ENCODE peak calls at places on chromosomes 6 and 20, in eight cellular contexts. K is GM23338, F is GM12878, H is upper lobe of left lung, S is Panc1, P is HepG2, A is K562, O is HCT116. E is an unnamed sample. For H3K4me1, the result is how much of the 10 kb centered on the place peaks cover.

GRCh38 chr6:28943557-28944411 is 20.0 kb upstream of the TRIM27 start:
- ATAC-seq in K (peak), F (peak), H (peak), S (peak), P (peak), A (peak), O (peak), E (peak)

GRCh38 chr6:134830945-134831344 is 119.0 kb downstream of the ALDH8A1 start:
- ATAC-seq in K (no peak), F (no peak), H (no peak), S (no peak), P (peak), A (no peak), O (no peak), E (no peak)

GRCh38 chr20:24756292-24757025 is 192.6 kb upstream of the CST7 start:
- ATAC-seq in K (no peak), F (no peak), H (no peak), S (no peak), P (no peak), A (no peak), O (no peak), E (no peak)

GRCh38 chr6:82506526-82506925 is 142.9 kb downstream of the TPBG start:
- ATAC-seq in K (peak), F (peak), H (no peak), S (no peak), P (no peak), A (no peak), O (no peak), E (no peak)

GRCh38 chr6:111096246-111096645 is 8.9 kb downstream of the SLC16A10 start:
- ATAC-seq in K (no peak), F (peak), H (peak), S (no peak), P (no peak), A (no peak), O (peak), E (no peak)

GRCh38 chr6:24888967-24889366 is 46.8 kb downstream of the RIPOR2 start:
- ATAC-seq in K (peak), F (no peak), H (no peak), S (no peak), P (no peak), A (no peak), O (no peak), E (no peak)

GRCh38 chr20:19211661-19212523 is 550 bp upstream of the SLC24A3 start:
- ATAC-seq in K (peak), F (no peak), H (peak), S (peak), P (peak), A (no peak), O (no peak), E (peak)

GRCh38 chr6:168242111-168242510 is 77.5 kb downstream of the DACT2 start:
- ATAC-seq in K (no peak), F (no peak), H (no peak), S (no peak), P (no peak), A (no peak), O (no peak), E (peak)

GRCh38 chr6:138099832-138100231 is 7.4 kb downstream of the PERP start:
- ATAC-seq in K (no peak), F (no peak), H (no peak), S (no peak), P (no peak), A (no peak), O (no peak), E (no peak)

GRCh38 chr20:51156041-51156795 is 133.3 kb upstream of the KCNG1 start:
- ATAC-seq in K (no peak), F (no peak), H (peak), S (no peak), P (no peak), A (no peak), O (no peak), E (peak)

GRCh38 chr20:57429579-57430202 is 38.5 kb downstream of the RBM38 start:
- ATAC-seq in K (no peak), F (peak), H (peak), S (no peak), P (peak), A (no peak), O (peak), E (no peak)

GRCh38 chr6:6152060-6152459 is 145.3 kb upstream of the NRN1 start:
- ATAC-seq in K (no peak), F (no peak), H (no peak), S (no peak), P (no peak), A (no peak), O (no peak), E (no peak)

GRCh38 chr6:28353356-28353755 is 3.6 kb downstream of the ZKSCAN3 start:
- ATAC-seq in K (no peak), F (no peak), H (no peak), S (no peak), P (no peak), A (no peak), O (no peak), E (no peak)

GRCh38 chr6:110341671-110342304 is 16.4 kb downstream of the METTL24 start:
- ATAC-seq in K (peak), F (peak), H (no peak), S (peak), P (peak), A (peak), O (peak), E (no peak)

GRCh38 chr6:109794201-109794926 is 103.3 kb downstream of the FIG4 start:
- ATAC-seq in K (no peak), F (peak), H (peak), S (peak), P (no peak), A (no peak), O (peak), E (no peak)

GRCh38 chr6:140980265-140980887 is 1152.3 kb upstream of the GJE1 start:
- ATAC-seq in K (no peak), F (no peak), H (no peak), S (no peak), P (no peak), A (no peak), O (no peak), E (peak)

GRCh38 chr6:140043357-140043756 is 668.9 kb upstream of the CITED2 start:
- ATAC-seq in K (no peak), F (no peak), H (peak), S (peak), P (no peak), A (no peak), O (peak), E (peak)

GRCh38 chr6:137949686-137950390 is 82.8 kb downstream of the TNFAIP3 start:
- ATAC-seq in K (no peak), F (peak), H (no peak), S (no peak), P (no peak), A (no peak), O (no peak), E (no peak)

GRCh38 chr6:24994812-24995211 is 59.1 kb upstream of the RIPOR2 start:
- ATAC-seq in K (no peak), F (no peak), H (no peak), S (no peak), P (no peak), A (no peak), O (no peak), E (no peak)

GRCh38 chr6:53250761-53251672 is 97.7 kb downstream of the ELOVL5 start:
- ATAC-seq in K (no peak), F (no peak), H (no peak), S (no peak), P (no peak), A (no peak), O (no peak), E (no peak)

GRCh38 chr6:11230158-11231107 is 2.0 kb downstream of the NEDD9 start:
- ATAC-seq in K (no peak), F (no peak), H (no peak), S (no peak), P (no peak), A (no peak), O (no peak), E (no peak)

GRCh38 chr6:134174790-134175531 is 122.5 kb upstream of the SLC2A12 start:
- ATAC-seq in K (peak), F (peak), H (peak), S (peak), P (peak), A (peak), O (peak), E (peak)

GRCh38 chr6:30885481-30885998 is 1.2 kb downstream of the DDR1 start:
- ATAC-seq in K (no peak), F (peak), H (peak), S (peak), P (peak), A (peak), O (peak), E (no peak)
- H3K4me1 ChIP-seq in K (under half), F (under half), H (under half), S (under half), P (half or more), A (half or more), O (under half), E (under half)

DNA sequence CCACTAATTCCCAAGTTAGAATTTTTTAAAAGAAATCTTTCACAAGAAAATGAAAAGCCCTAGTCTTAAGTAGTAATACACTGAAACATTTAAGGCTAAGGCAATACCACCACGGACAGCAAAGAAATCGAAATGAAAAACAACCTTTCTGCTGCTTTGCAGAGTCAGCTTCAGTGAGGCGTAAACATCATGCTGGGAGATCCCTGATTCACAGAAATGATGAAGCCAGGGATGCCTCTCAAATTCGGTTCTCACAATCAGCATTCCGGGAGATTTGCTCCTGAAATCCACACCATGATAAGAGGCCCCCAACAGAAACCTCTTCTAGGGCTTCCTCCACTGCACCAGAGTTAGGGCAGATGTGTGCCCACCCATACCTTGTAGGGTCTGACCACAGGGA is 18.6 kb downstream of the RRBP1 start:
- ATAC-seq in K (peak), F (no peak), H (no peak), S (no peak), P (no peak), A (no peak), O (no peak), E (no peak)
- H3K4me3 ChIP-seq in K (no peak), F (no peak), H (no peak), S (no peak), P (no peak), A (no peak), O (no peak), E (no peak)

DNA sequence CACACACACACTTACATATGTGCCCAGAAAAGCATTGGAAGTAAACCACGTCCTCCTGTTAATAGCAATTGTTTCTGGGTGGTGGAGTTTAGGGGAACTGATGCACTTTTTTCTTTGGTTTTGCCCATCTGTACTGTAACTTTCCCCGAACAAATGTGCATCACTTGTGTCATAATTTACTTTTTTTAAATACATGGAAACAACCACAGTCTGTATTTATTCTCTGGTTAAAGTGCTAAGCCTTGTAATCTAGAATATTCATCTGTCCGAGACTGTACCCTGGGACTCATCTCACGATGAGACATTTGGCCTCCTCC is 61.5 kb upstream of the CD93 start:
- ATAC-seq in K (no peak), F (no peak), H (no peak), S (no peak), P (no peak), A (no peak), O (no peak), E (no peak)
- TF ChIP-seq POLR2AphosphoS5 in K (no peak), F (no peak), H (no peak), S (no peak), P (no peak), A (no peak), O (no peak), E (no peak)

DNA sequence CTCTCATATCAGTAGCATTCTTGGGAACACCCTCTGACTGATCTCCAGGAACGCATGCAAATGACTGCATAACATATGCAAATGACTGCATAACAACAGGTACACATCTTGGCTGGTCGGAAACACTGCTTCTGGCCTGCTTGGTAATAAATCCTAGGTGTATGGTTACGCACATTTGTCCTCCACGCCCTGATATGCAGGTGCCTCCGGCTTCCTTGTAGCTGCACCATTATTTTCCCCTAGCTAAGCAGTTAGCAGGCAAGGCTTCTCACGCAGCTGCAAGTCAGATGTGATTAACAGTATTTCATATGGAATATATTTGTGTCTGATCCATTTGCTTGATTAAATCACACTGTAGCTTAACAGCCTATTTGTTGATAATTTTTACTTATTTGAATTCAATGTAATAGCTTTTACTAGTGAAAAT is 5.9 kb downstream of the RPS6KA2 start:
- ATAC-seq in K (peak), F (no peak), H (no peak), S (no peak), P (no peak), A (no peak), O (no peak), E (no peak)
- H3K4me1 ChIP-seq in K (under half), F (under half), H (half or more), S (under half), P (under half), A (under half), O (under half), E (half or more)

GRCh38 chr6:236519-236918 is 55.8 kb upstream of the DUSP22 start:
- ATAC-seq in K (peak), F (no peak), H (peak), S (no peak), P (peak), A (no peak), O (no peak), E (no peak)
- H3K4me3 ChIP-seq in K (no peak), F (no peak), H (no peak), S (no peak), P (no peak), A (no peak), O (no peak), E (no peak)

GRCh38 chr6:85403331-85404015 is 46.4 kb upstream of the NT5E start:
- ATAC-seq in K (peak), F (no peak), H (peak), S (peak), P (no peak), A (no peak), O (peak), E (no peak)
- TF ChIP-seq POLR2AphosphoS5 in K (no peak), F (no peak), H (no peak), S (no peak), P (no peak), A (no peak), O (no peak), E (no peak)

GRCh38 chr6:142784344-142784743 is 160.6 kb downstream of the HIVEP2 start:
- ATAC-seq in K (no peak), F (peak), H (peak), S (no peak), P (no peak), A (no peak), O (no peak), E (peak)
- H3K4me1 ChIP-seq in K (under half), F (under half), H (under half), S (under half), P (under half), A (under half), O (under half), E (under half)

GRCh38 chr6:107563694-107564093 is 73.8 kb downstream of the SOBP start:
- ATAC-seq in K (no peak), F (no peak), H (no peak), S (no peak), P (no peak), A (no peak), O (no peak), E (no peak)
- H3K4me3 ChIP-seq in K (no peak), F (no peak), H (no peak), S (no peak), P (no peak), A (no peak), O (no peak), E (no peak)

DNA sequence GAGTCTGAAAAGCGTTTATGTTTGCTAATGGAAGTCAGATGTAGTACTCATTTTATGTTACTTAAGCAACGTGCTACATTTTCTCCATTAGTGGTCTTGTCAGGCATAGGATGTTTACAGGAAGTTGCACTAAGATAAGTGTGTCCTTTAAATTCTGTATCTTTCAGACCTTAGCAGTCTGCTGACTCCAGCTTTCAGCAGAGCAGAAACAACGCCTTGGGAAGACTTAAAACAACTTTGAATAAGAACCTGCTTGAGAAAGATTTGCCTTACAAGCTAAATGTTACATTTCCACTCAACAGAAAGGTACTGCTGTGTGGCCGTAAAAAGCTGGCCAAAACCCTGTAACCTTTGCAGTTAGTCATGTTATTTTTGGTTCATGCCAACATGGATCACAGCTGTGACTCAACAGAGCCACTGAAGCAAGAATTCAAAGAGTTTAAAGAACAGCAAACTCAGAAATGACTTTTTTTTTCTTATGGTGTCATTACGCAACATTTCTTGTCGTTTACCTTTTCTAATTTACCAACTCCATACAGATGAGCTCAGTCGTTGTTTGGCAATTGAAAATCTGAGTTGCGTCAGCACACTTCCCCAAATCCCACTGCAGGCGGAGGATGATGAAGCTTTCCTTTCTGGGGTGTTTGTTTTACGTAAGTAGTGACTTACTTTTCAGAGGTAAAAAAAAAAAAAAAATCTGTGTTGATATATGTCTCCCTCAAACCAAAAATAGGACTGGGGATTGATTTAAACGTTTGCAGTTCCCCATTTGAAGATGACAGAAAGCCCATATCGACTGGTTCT is 27.9 kb upstream of the BMP6 start:
- ATAC-seq in K (no peak), F (peak), H (peak), S (peak), P (peak), A (peak), O (no peak), E (peak)
- TF ChIP-seq POLR2AphosphoS5 in K (no peak), F (no peak), H (peak), S (no peak), P (no peak), A (no peak), O (no peak), E (peak)

GRCh38 chr6:106804238-106805016 is 170.1 kb downstream of the CD24 start:
- ATAC-seq in K (peak), F (no peak), H (no peak), S (no peak), P (no peak), A (no peak), O (no peak), E (no peak)
- H3K4me1 ChIP-seq in K (under half), F (under half), H (under half), S (under half), P (under half), A (under half), O (under half), E (under half)